ENCODE peak calls at places on chromosomes 5 and 9, in ten cellular contexts. M is astrocyte; P is aorta; L is heart right ventricle; H is A549; W is CD4-positive, alpha-beta memory T cell; A is GM23248; F is pancreas; J is colonic mucosa; T is uterus. B is an unnamed sample. For H3K4me1, the result is how much of the 10 kb centered on the place peaks cover.

GRCh38 chr9:20929276-20929675 is 102.2 kb downstream of the HACD4 start:
- DNase-seq in W (no peak), F (no peak), J (no peak), P (no peak), T (no peak), A (no peak), M (no peak), H (no peak), L (no peak), B (no peak)

GRCh38 chr9:72384710-72385475 is 19.9 kb upstream of the ZFAND5 start:
- DNase-seq in W (no peak), H (no peak), T (no peak), M (no peak), F (no peak), J (no peak), A (peak), L (no peak), P (no peak), B (no peak)

GRCh38 chr5:168327994-168328393 is 36.5 kb downstream of the WWC1 start:
- DNase-seq in F (no peak), J (no peak), H (no peak), L (no peak), A (peak), M (peak), W (no peak), T (no peak), P (no peak), B (no peak)

GRCh38 chr5:158267228-158267627 is 408.3 kb upstream of the CLINT1 start:
- DNase-seq in A (no peak), L (no peak), F (no peak), P (no peak), J (no peak), W (no peak), M (no peak), H (no peak), T (no peak), B (peak)

GRCh38 chr9:11549311-11549794 is 936.6 kb upstream of the PTPRD start:
- DNase-seq in F (no peak), J (no peak), H (no peak), A (no peak), T (no peak), L (no peak), P (no peak), M (no peak), W (no peak), B (no peak)

GRCh38 chr5:36570268-36570667 is 36.1 kb upstream of the SLC1A3 start:
- DNase-seq in M (peak), L (no peak), H (no peak), T (no peak), J (no peak), F (no peak), P (no peak), A (peak), W (no peak), B (no peak)

GRCh38 chr9:36191290-36191645 is 547 bp downstream of the CLTA start:
- DNase-seq in W (peak), L (peak), M (no peak), A (peak), J (peak), T (no peak), P (peak), F (no peak), H (peak), B (no peak)

GRCh38 chr5:110441035-110441434 is 285.4 kb downstream of the TMEM232 start:
- DNase-seq in M (peak), W (no peak), H (peak), J (no peak), F (no peak), L (no peak), A (peak), T (no peak), P (no peak), B (no peak)

GRCh38 chr9:106772523-106773290 is 90.3 kb upstream of the ZNF462 start:
- DNase-seq in M (no peak), T (no peak), F (no peak), W (no peak), H (no peak), L (no peak), A (no peak), P (no peak), J (no peak), B (no peak)

GRCh38 chr5:176491901-176492300 is 43.7 kb downstream of the FAF2 start:
- DNase-seq in J (no peak), T (no peak), A (no peak), M (no peak), F (no peak), L (no peak), H (no peak), W (no peak), P (no peak), B (no peak)

GRCh38 chr9:93667006-93667405 is 90.6 kb downstream of the PHF2 start:
- DNase-seq in T (peak), M (no peak), L (no peak), W (no peak), F (no peak), P (peak), J (no peak), H (no peak), A (no peak), B (no peak)

GRCh38 chr9:110742741-110743371 is 74.3 kb downstream of the MUSK start:
- DNase-seq in L (no peak), J (no peak), H (no peak), P (no peak), W (no peak), M (peak), F (no peak), A (peak), T (no peak), B (no peak)

GRCh38 chr5:4533457-4534105 is 606.5 kb upstream of the ADAMTS16 start:
- DNase-seq in T (no peak), J (no peak), L (no peak), W (no peak), A (no peak), M (peak), F (no peak), P (no peak), H (no peak), B (peak)

GRCh38 chr5:23445573-23445972 is 61.8 kb upstream of the PRDM9 start:
- DNase-seq in H (no peak), P (no peak), L (no peak), A (peak), W (no peak), F (no peak), J (no peak), M (no peak), T (no peak), B (no peak)

GRCh38 chr5:180113660-180114303 is 42.2 kb upstream of the RNF130 start:
- DNase-seq in A (no peak), M (no peak), P (no peak), L (no peak), W (no peak), T (no peak), H (no peak), J (no peak), F (no peak), B (no peak)

GRCh38 chr5:168174376-168174775 is 117.1 kb upstream of the WWC1 start:
- DNase-seq in W (no peak), H (no peak), P (no peak), A (peak), M (peak), T (no peak), L (no peak), F (no peak), J (no peak), B (no peak)

GRCh38 chr5:7397005-7397546 is 1.1 kb downstream of the ADCY2 start:
- DNase-seq in P (no peak), H (no peak), W (no peak), L (no peak), T (no peak), M (peak), F (no peak), A (peak), J (no peak), B (peak)

GRCh38 chr5:98121036-98121936 is 652.2 kb upstream of the RGMB start:
- DNase-seq in F (no peak), A (no peak), W (no peak), P (no peak), J (no peak), H (no peak), L (no peak), M (no peak), T (no peak), B (no peak)

GRCh38 chr9:12699529-12699928 is 6.3 kb downstream of the TYRP1 start:
- DNase-seq in J (no peak), A (peak), T (no peak), P (no peak), L (no peak), F (no peak), H (no peak), W (no peak), M (peak), B (no peak)

GRCh38 chr9:128499920-128500319 is 4.6 kb upstream of the GLE1 start:
- DNase-seq in L (no peak), T (no peak), M (no peak), A (no peak), H (no peak), J (no peak), F (no peak), P (no peak), W (no peak), B (no peak)

GRCh38 chr5:14450055-14450524 is 131.5 kb upstream of the OTULINL start:
- DNase-seq in L (peak), F (no peak), T (peak), J (no peak), A (peak), M (peak), W (no peak), H (no peak), P (peak), B (no peak)

GRCh38 chr5:80701597-80701996 is 46.8 kb upstream of the DHFR start:
- DNase-seq in A (no peak), H (no peak), F (no peak), L (no peak), P (no peak), T (no peak), W (no peak), J (no peak), M (peak), B (no peak)

GRCh38 chr5:96381526-96381925 is 51.5 kb downstream of the PCSK1 start:
- DNase-seq in T (no peak), M (no peak), J (peak), F (no peak), L (no peak), P (no peak), H (peak), A (no peak), W (peak), B (no peak)

GRCh38 chr5:142568271-142568995 is 117.5 kb downstream of the FGF1 start:
- DNase-seq in W (no peak), J (no peak), H (no peak), F (no peak), P (peak), T (peak), M (peak), A (peak), L (no peak), B (no peak)

GRCh38 chr5:169503899-169504298 is 79.7 kb upstream of the SPDL1 start:
- DNase-seq in J (no peak), F (no peak), L (no peak), H (no peak), A (no peak), M (no peak), W (no peak), P (no peak), T (no peak), B (no peak)

DNA sequence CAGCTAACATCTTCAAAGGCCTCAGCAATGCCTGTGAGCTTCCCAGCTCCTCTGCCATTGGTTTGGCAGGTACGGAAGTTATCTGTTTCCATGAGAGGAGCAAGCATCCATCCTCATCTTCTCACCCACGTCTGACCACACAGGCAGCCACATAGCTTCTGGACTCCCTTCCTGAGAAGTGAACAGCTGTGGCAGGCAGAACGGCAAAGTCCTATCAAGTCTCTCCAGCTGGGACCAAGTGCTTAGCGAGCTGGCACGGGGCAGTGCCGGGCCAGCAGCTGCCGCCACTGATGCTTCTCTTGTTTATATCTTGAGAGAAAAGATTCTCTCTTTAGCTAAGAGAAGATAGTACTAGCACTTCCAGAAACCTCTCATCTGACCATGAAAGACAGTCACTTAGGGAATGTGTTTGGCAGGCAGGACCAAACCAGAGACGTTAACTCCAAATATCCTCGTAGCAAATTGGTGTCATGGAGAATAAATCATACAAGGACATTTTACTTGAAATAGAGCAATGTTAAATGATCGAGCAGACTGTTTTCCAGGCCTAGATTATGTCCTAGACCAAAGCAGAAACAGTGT is 37.1 kb downstream of the PLAC8L1 start:
- DNase-seq in F (peak), T (no peak), H (no peak), J (no peak), M (no peak), P (no peak), A (no peak), W (no peak), L (peak), B (no peak)
- H3K4me3 ChIP-seq in F (no peak), T (no peak), H (no peak), J (no peak), M (no peak), P (no peak), A (no peak), W (no peak), L (peak), B (no peak)

GRCh38 chr5:72151169-72151568 is 43.9 kb downstream of the MAP1B start:
- DNase-seq in H (no peak), L (no peak), P (no peak), A (no peak), T (no peak), W (no peak), J (no peak), M (no peak), F (no peak), B (no peak)
- H3K27ac ChIP-seq in H (peak), L (peak), P (peak), A (peak), T (peak), W (no peak), J (no peak), M (no peak), F (peak), B (peak)

GRCh38 chr5:126544087-126544740 is 50.8 kb downstream of the ALDH7A1 start:
- DNase-seq in T (no peak), L (no peak), F (no peak), P (no peak), A (peak), W (peak), M (no peak), J (peak), H (peak), B (no peak)
- H3K4me1 ChIP-seq in T (under half), L (under half), F (under half), P (under half), A (under half), W (under half), M (under half), J (under half), H (under half), B (under half)

GRCh38 chr5:27403248-27403882 is 365.0 kb upstream of the CDH9 start:
- DNase-seq in F (no peak), W (no peak), A (peak), H (peak), M (peak), J (no peak), P (no peak), L (no peak), T (no peak), B (no peak)
- H3K4me3 ChIP-seq in F (no peak), W (no peak), A (peak), H (peak), M (no peak), J (no peak), P (no peak), L (no peak), T (no peak), B (no peak)

GRCh38 chr5:137145726-137146125 is 353.4 kb downstream of the SPOCK1 start:
- DNase-seq in J (no peak), M (no peak), H (no peak), W (no peak), L (no peak), P (no peak), T (no peak), F (no peak), A (peak), B (no peak)

GRCh38 chr5:137147346-137147745 is 351.8 kb downstream of the SPOCK1 start:
- DNase-seq in W (no peak), J (no peak), M (no peak), A (no peak), P (no peak), H (no peak), L (no peak), F (no peak), T (no peak), B (no peak)

GRCh38 chr5:137148128-137148527 is 351.0 kb downstream of the SPOCK1 start:
- DNase-seq in W (no peak), A (no peak), F (no peak), H (no peak), P (no peak), M (peak), L (no peak), J (no peak), T (no peak), B (no peak)

GRCh38 chr5:137146402-137146889 is 352.7 kb downstream of the SPOCK1 start:
- DNase-seq in T (peak), L (no peak), J (no peak), M (peak), H (peak), P (peak), A (peak), W (no peak), F (no peak), B (no peak)

DNA sequence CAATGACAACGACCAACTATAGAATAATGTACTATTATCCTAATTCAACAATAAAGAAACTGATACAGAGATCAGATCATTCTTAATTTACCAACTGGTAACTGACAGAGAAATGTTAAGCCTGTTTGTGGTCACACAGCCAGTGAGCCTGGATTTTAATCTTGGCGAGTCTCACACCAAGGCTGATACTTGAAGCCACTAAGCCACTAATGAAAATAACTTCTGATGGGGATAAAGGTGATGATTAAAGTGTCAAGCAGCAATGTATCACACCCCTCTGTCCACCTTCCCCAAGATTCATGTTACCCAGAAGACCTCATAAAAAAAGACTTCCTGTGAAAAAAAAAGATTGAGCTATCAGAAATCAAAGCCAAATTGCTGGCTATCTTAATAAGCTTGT is 350.5 kb downstream of the SPOCK1 start:
- DNase-seq in L (no peak), J (no peak), W (no peak), P (no peak), A (no peak), F (no peak), H (no peak), M (no peak), T (no peak), B (no peak)
- H3K27ac ChIP-seq in L (no peak), J (no peak), W (no peak), P (no peak), A (no peak), F (no peak), H (no peak), M (peak), T (no peak), B (no peak)

GRCh38 chr5:74241751-74242140 is 398.8 kb downstream of the ENC1 start:
- DNase-seq in J (no peak), T (no peak), W (no peak), F (no peak), A (peak), M (peak), P (no peak), L (no peak), H (no peak), B (no peak)

GRCh38 chr5:74239268-74239667 is 401.3 kb downstream of the ENC1 start:
- DNase-seq in H (no peak), L (no peak), P (peak), J (no peak), F (no peak), T (no peak), A (no peak), W (no peak), M (no peak), B (no peak)

GRCh38 chr5:74242516-74242915 is 398.0 kb downstream of the ENC1 start:
- DNase-seq in P (no peak), F (no peak), L (no peak), T (no peak), H (no peak), A (no peak), M (no peak), J (no peak), W (no peak), B (no peak)

GRCh38 chr5:74240783-74241750 is 399.5 kb downstream of the ENC1 start:
- DNase-seq in J (no peak), T (no peak), W (no peak), L (no peak), H (no peak), A (peak), M (no peak), P (no peak), F (peak), B (no peak)

GRCh38 chr5:74243634-74244033 is 396.9 kb downstream of the ENC1 start:
- DNase-seq in A (no peak), M (no peak), L (no peak), W (no peak), J (no peak), P (no peak), T (no peak), H (no peak), F (no peak), B (no peak)
- H3K4me1 ChIP-seq in A (under half), M (under half), L (under half), W (under half), J (under half), P (under half), T (under half), H (under half), F (under half), B (under half)

GRCh38 chr9:95750725-95751644 is 124.5 kb upstream of the ERCC6L2 start:
- DNase-seq in L (no peak), H (no peak), M (no peak), W (peak), A (no peak), J (no peak), P (no peak), F (no peak), T (no peak), B (no peak)

GRCh38 chr9:95749493-95749892 is 126.0 kb upstream of the ERCC6L2 start:
- DNase-seq in A (no peak), F (no peak), J (no peak), M (no peak), W (no peak), P (no peak), L (no peak), H (no peak), T (no peak), B (no peak)

GRCh38 chr9:95753762-95754465 is 121.6 kb upstream of the ERCC6L2 start:
- DNase-seq in F (no peak), M (no peak), H (no peak), L (peak), J (no peak), P (no peak), T (peak), A (no peak), W (no peak), B (no peak)

GRCh38 chr9:95754533-95755420 is 120.7 kb upstream of the ERCC6L2 start:
- DNase-seq in F (no peak), H (no peak), T (no peak), P (no peak), W (no peak), M (no peak), L (no peak), A (no peak), J (no peak), B (no peak)

DNA sequence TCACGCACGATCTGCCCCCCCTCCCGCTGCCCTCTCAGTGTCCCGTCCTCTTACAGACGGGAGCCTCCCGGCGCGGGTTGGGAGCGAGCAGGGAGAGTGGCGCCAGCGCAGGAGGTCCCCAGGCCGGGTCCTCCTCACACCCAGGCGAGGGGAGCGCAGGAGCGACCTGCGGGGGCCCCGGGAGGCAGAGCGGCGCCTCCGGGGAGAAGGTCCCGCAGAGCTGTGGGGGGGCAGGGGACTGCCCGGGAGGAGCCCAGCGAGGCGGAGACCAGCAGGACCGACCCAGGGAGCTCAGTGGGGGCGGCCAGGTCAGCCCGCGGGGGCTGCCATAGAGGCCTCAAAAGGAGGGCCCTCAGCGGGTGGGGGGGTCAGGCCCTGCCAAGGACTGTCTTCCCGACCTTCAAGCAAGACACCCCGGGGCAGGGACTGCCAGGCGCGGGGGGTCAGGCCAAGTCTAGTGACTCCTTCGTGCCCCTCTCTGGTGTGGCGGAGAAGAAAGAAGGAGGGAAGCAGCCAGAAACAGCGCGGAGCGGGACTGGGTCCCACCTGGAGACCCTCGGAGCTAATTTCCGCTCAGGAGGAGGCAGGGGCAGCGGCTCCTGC is 123.3 kb upstream of the ERCC6L2 start:
- DNase-seq in T (no peak), J (no peak), W (no peak), P (no peak), L (no peak), F (no peak), H (no peak), M (no peak), A (no peak), B (no peak)
- H3K4me3 ChIP-seq in T (no peak), J (no peak), W (no peak), P (no peak), L (no peak), F (no peak), H (no peak), M (no peak), A (no peak), B (peak)

DNA sequence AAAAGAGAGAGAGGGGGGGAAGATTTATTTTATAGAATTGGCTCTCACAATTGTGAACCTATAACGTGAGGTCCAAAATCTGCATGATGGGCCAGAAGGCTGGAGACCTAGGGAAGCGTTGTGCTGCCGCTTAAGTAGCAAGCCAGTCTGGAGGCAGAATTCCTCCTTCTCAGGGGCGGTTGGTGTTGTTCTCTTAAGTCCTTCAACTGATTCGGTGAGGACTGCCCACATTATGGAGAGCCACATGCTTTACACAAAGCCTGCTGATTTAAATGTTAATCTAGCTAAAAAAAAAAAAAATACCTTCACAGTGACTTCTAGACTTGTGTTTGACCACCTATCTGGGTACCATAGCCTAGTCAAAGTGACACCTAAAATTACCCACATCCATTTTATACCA is 64.2 kb upstream of the CKS2 start:
- DNase-seq in A (no peak), J (no peak), M (no peak), T (no peak), H (no peak), W (no peak), F (no peak), P (no peak), L (no peak), B (peak)
- H3K27ac ChIP-seq in A (no peak), J (peak), M (no peak), T (no peak), H (no peak), W (no peak), F (no peak), P (no peak), L (no peak), B (no peak)

B was measured in esophagus muscularis mucosa.